ENCODE peak calls at places on chromosomes 3 and 15, in six cellular contexts. One of them, this sample, is unnamed. For H3K4me1, the result is how much of the 10 kb centered on the place peaks cover.

GRCh38 chr15:78317145-78317836 is 17.9 kb upstream of the SKIC8 start:
- DNase-seq in breast epithelium: no peak
- DNase-seq in CD4-positive, CD25-positive, alpha-beta regulatory T cell: no peak
- DNase-seq in left ventricle myocardium inferior: no peak
- DNase-seq in psoas muscle: no peak
- DNase-seq in stomach: peak
- DNase-seq in this sample: no peak

GRCh38 chr3:136929984-136930671 is 27.7 kb upstream of the IL20RB start:
- DNase-seq in left ventricle myocardium inferior: peak
- DNase-seq in CD4-positive, CD25-positive, alpha-beta regulatory T cell: no peak
- DNase-seq in psoas muscle: peak
- DNase-seq in stomach: no peak
- DNase-seq in breast epithelium: no peak
- DNase-seq in this sample: peak

GRCh38 chr3:14452676-14453367 is 50.4 kb downstream of the SLC6A6 start:
- DNase-seq in psoas muscle: peak
- DNase-seq in stomach: peak
- DNase-seq in left ventricle myocardium inferior: peak
- DNase-seq in breast epithelium: peak
- DNase-seq in CD4-positive, CD25-positive, alpha-beta regulatory T cell: no peak
- DNase-seq in this sample: peak

GRCh38 chr15:94965593-94965992 is 734.2 kb downstream of the MCTP2 start:
- DNase-seq in psoas muscle: no peak
- DNase-seq in CD4-positive, CD25-positive, alpha-beta regulatory T cell: no peak
- DNase-seq in left ventricle myocardium inferior: no peak
- DNase-seq in stomach: no peak
- DNase-seq in breast epithelium: no peak
- DNase-seq in this sample: no peak

GRCh38 chr3:88132894-88133293 is 16.9 kb upstream of the C3orf38 start:
- DNase-seq in stomach: no peak
- DNase-seq in CD4-positive, CD25-positive, alpha-beta regulatory T cell: no peak
- DNase-seq in left ventricle myocardium inferior: no peak
- DNase-seq in breast epithelium: no peak
- DNase-seq in psoas muscle: no peak
- DNase-seq in this sample: no peak

GRCh38 chr3:155282416-155283091 is 10.9 kb downstream of the STRIT1 start:
- DNase-seq in CD4-positive, CD25-positive, alpha-beta regulatory T cell: no peak
- DNase-seq in stomach: no peak
- DNase-seq in breast epithelium: no peak
- DNase-seq in psoas muscle: no peak
- DNase-seq in left ventricle myocardium inferior: no peak
- DNase-seq in this sample: no peak

GRCh38 chr3:157542711-157543485 is 39.7 kb upstream of the VEPH1 start:
- DNase-seq in CD4-positive, CD25-positive, alpha-beta regulatory T cell: no peak
- DNase-seq in stomach: peak
- DNase-seq in left ventricle myocardium inferior: peak
- DNase-seq in psoas muscle: peak
- DNase-seq in breast epithelium: peak
- DNase-seq in this sample: peak

GRCh38 chr3:2303567-2303966 is 204.9 kb downstream of the CNTN4 start:
- DNase-seq in psoas muscle: no peak
- DNase-seq in left ventricle myocardium inferior: no peak
- DNase-seq in stomach: no peak
- DNase-seq in CD4-positive, CD25-positive, alpha-beta regulatory T cell: no peak
- DNase-seq in breast epithelium: no peak
- DNase-seq in this sample: no peak

GRCh38 chr3:114128826-114129225 is 50.0 kb downstream of the DRD3 start:
- DNase-seq in CD4-positive, CD25-positive, alpha-beta regulatory T cell: no peak
- DNase-seq in breast epithelium: no peak
- DNase-seq in left ventricle myocardium inferior: no peak
- DNase-seq in psoas muscle: no peak
- DNase-seq in stomach: no peak
- DNase-seq in this sample: no peak

GRCh38 chr15:38648116-38648843 is 83.7 kb upstream of the RASGRP1 start:
- DNase-seq in breast epithelium: no peak
- DNase-seq in CD4-positive, CD25-positive, alpha-beta regulatory T cell: no peak
- DNase-seq in psoas muscle: no peak
- DNase-seq in left ventricle myocardium inferior: no peak
- DNase-seq in stomach: no peak
- DNase-seq in this sample: no peak

GRCh38 chr15:66647358-66647757 is 54.7 kb upstream of the SMAD6 start:
- DNase-seq in stomach: peak
- DNase-seq in psoas muscle: no peak
- DNase-seq in CD4-positive, CD25-positive, alpha-beta regulatory T cell: no peak
- DNase-seq in left ventricle myocardium inferior: peak
- DNase-seq in breast epithelium: peak
- DNase-seq in this sample: peak

GRCh38 chr3:6508410-6508759 is 352.5 kb upstream of the GRM7 start:
- DNase-seq in psoas muscle: no peak
- DNase-seq in breast epithelium: no peak
- DNase-seq in CD4-positive, CD25-positive, alpha-beta regulatory T cell: no peak
- DNase-seq in left ventricle myocardium inferior: no peak
- DNase-seq in stomach: no peak
- DNase-seq in this sample: no peak

GRCh38 chr3:195081242-195081963 is 189.6 kb downstream of the XXYLT1 start:
- DNase-seq in psoas muscle: peak
- DNase-seq in CD4-positive, CD25-positive, alpha-beta regulatory T cell: no peak
- DNase-seq in left ventricle myocardium inferior: peak
- DNase-seq in stomach: peak
- DNase-seq in breast epithelium: no peak
- DNase-seq in this sample: no peak

GRCh38 chr3:161295325-161295724 is 74.2 kb downstream of the NMD3 start:
- DNase-seq in psoas muscle: no peak
- DNase-seq in breast epithelium: no peak
- DNase-seq in CD4-positive, CD25-positive, alpha-beta regulatory T cell: no peak
- DNase-seq in left ventricle myocardium inferior: no peak
- DNase-seq in stomach: no peak
- DNase-seq in this sample: no peak

GRCh38 chr3:134473868-134474546 is 11.8 kb downstream of the ANAPC13 start:
- DNase-seq in CD4-positive, CD25-positive, alpha-beta regulatory T cell: peak
- DNase-seq in stomach: peak
- DNase-seq in left ventricle myocardium inferior: no peak
- DNase-seq in psoas muscle: peak
- DNase-seq in breast epithelium: peak
- DNase-seq in this sample: peak

GRCh38 chr3:155032918-155033317 is 47.2 kb upstream of the MME start:
- DNase-seq in psoas muscle: no peak
- DNase-seq in CD4-positive, CD25-positive, alpha-beta regulatory T cell: no peak
- DNase-seq in stomach: no peak
- DNase-seq in left ventricle myocardium inferior: no peak
- DNase-seq in breast epithelium: no peak
- DNase-seq in this sample: no peak

GRCh38 chr3:134652409-134652831 is 1.6 kb upstream of the KY start:
- DNase-seq in left ventricle myocardium inferior: no peak
- DNase-seq in stomach: peak
- DNase-seq in psoas muscle: no peak
- DNase-seq in CD4-positive, CD25-positive, alpha-beta regulatory T cell: no peak
- DNase-seq in breast epithelium: no peak
- DNase-seq in this sample: no peak

GRCh38 chr3:195162033-195162669 is 108.8 kb downstream of the XXYLT1 start:
- DNase-seq in breast epithelium: no peak
- DNase-seq in CD4-positive, CD25-positive, alpha-beta regulatory T cell: no peak
- DNase-seq in stomach: no peak
- DNase-seq in left ventricle myocardium inferior: no peak
- DNase-seq in psoas muscle: no peak
- DNase-seq in this sample: peak

GRCh38 chr3:140023616-140024530 is 88.9 kb downstream of the CLSTN2 start:
- DNase-seq in left ventricle myocardium inferior: peak
- DNase-seq in breast epithelium: no peak
- DNase-seq in psoas muscle: peak
- DNase-seq in CD4-positive, CD25-positive, alpha-beta regulatory T cell: no peak
- DNase-seq in stomach: peak
- DNase-seq in this sample: peak

GRCh38 chr3:153731036-153731435 is 390.2 kb upstream of the ARHGEF26 start:
- DNase-seq in left ventricle myocardium inferior: no peak
- DNase-seq in psoas muscle: no peak
- DNase-seq in stomach: no peak
- DNase-seq in breast epithelium: no peak
- DNase-seq in CD4-positive, CD25-positive, alpha-beta regulatory T cell: no peak
- DNase-seq in this sample: no peak

GRCh38 chr3:180619723-180620122 is 17.8 kb downstream of the TTC14 start:
- DNase-seq in psoas muscle: no peak
- DNase-seq in breast epithelium: no peak
- DNase-seq in CD4-positive, CD25-positive, alpha-beta regulatory T cell: no peak
- DNase-seq in left ventricle myocardium inferior: no peak
- DNase-seq in stomach: no peak
- DNase-seq in this sample: no peak

GRCh38 chr3:10006048-10006761 is 19.6 kb upstream of the EMC3 start:
- DNase-seq in breast epithelium: no peak
- DNase-seq in psoas muscle: no peak
- DNase-seq in left ventricle myocardium inferior: no peak
- DNase-seq in stomach: no peak
- DNase-seq in CD4-positive, CD25-positive, alpha-beta regulatory T cell: no peak
- DNase-seq in this sample: no peak

GRCh38 chr15:50180091-50180490 is 1.9 kb upstream of the SLC27A2 start:
- DNase-seq in CD4-positive, CD25-positive, alpha-beta regulatory T cell: no peak
- DNase-seq in left ventricle myocardium inferior: no peak
- DNase-seq in stomach: no peak
- DNase-seq in breast epithelium: no peak
- DNase-seq in psoas muscle: no peak
- DNase-seq in this sample: no peak

GRCh38 chr15:58486564-58486963 is 54.8 kb downstream of the LIPC start:
- DNase-seq in left ventricle myocardium inferior: no peak
- DNase-seq in CD4-positive, CD25-positive, alpha-beta regulatory T cell: no peak
- DNase-seq in psoas muscle: no peak
- DNase-seq in breast epithelium: no peak
- DNase-seq in stomach: no peak
- DNase-seq in this sample: no peak

GRCh38 chr3:25900171-25900570 is 110.3 kb downstream of the OXSM start:
- DNase-seq in stomach: no peak
- DNase-seq in left ventricle myocardium inferior: no peak
- DNase-seq in CD4-positive, CD25-positive, alpha-beta regulatory T cell: no peak
- DNase-seq in breast epithelium: no peak
- DNase-seq in psoas muscle: no peak
- DNase-seq in this sample: no peak

DNA sequence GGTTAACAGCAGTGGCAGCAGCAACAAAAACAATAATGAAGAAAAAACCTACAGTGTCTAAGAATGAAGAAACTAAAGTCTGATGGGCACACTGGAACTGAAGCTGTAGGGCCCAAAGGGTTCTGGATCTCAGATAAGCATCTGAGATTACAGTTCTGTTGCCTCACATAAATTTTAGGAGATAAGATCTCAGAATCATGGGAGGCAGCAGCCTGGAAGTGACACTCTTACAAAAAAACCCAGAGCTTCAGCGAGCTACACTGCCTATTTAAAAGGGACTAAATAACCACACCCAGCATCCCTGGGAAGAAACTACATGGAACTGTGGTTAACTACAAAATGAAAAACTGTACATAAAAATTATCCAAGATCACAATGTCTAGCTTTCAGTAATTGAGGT is 61.2 kb downstream of the PLD1 start:
- DNase-seq in breast epithelium: no peak
- DNase-seq in stomach: no peak
- DNase-seq in left ventricle myocardium inferior: no peak
- DNase-seq in psoas muscle: no peak
- DNase-seq in CD4-positive, CD25-positive, alpha-beta regulatory T cell: no peak
- DNase-seq in this sample: no peak
- H3K4me1 ChIP-seq in breast epithelium: under half
- H3K4me1 ChIP-seq in stomach: under half
- H3K4me1 ChIP-seq in left ventricle myocardium inferior: half or more
- H3K4me1 ChIP-seq in psoas muscle: under half
- H3K4me1 ChIP-seq in CD4-positive, CD25-positive, alpha-beta regulatory T cell: under half
- H3K4me1 ChIP-seq in this sample: under half

GRCh38 chr15:54789377-54789776 is 407.4 kb downstream of the RSL24D1 start:
- DNase-seq in stomach: no peak
- DNase-seq in CD4-positive, CD25-positive, alpha-beta regulatory T cell: no peak
- DNase-seq in breast epithelium: no peak
- DNase-seq in psoas muscle: no peak
- DNase-seq in left ventricle myocardium inferior: no peak
- DNase-seq in this sample: no peak
- H3K4me1 ChIP-seq in stomach: under half
- H3K4me1 ChIP-seq in CD4-positive, CD25-positive, alpha-beta regulatory T cell: under half
- H3K4me1 ChIP-seq in breast epithelium: under half
- H3K4me1 ChIP-seq in psoas muscle: under half
- H3K4me1 ChIP-seq in left ventricle myocardium inferior: under half
- H3K4me1 ChIP-seq in this sample: under half

GRCh38 chr15:41970456-41970855 is 1.9 kb downstream of the EHD4 start:
- DNase-seq in stomach: peak
- DNase-seq in psoas muscle: no peak
- DNase-seq in left ventricle myocardium inferior: no peak
- DNase-seq in CD4-positive, CD25-positive, alpha-beta regulatory T cell: no peak
- DNase-seq in breast epithelium: no peak
- DNase-seq in this sample: no peak
- H3K4me1 ChIP-seq in stomach: half or more
- H3K4me1 ChIP-seq in psoas muscle: under half
- H3K4me1 ChIP-seq in left ventricle myocardium inferior: half or more
- H3K4me1 ChIP-seq in CD4-positive, CD25-positive, alpha-beta regulatory T cell: under half
- H3K4me1 ChIP-seq in breast epithelium: under half
- H3K4me1 ChIP-seq in this sample: under half

DNA sequence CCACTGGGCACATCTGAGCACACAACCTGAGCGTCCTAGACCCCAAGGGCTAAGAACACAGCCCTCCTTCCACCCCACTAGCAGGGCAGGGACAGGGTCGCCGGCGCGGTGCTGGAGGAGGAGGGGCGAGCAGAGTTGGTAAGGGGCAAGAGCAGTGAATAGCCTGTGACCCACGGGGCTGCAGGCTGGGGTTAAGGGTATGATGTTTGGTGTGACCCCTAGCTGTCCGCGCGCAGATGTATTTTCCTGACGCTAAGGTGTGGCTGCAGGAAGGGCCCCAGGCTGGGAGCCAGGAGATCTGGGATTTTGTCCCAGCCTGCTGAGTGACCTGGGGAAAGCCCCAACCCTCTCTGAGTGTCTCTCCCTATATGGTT is 1.3 kb upstream of the C15orf39 start:
- DNase-seq in stomach: no peak
- DNase-seq in breast epithelium: no peak
- DNase-seq in left ventricle myocardium inferior: no peak
- DNase-seq in psoas muscle: no peak
- DNase-seq in CD4-positive, CD25-positive, alpha-beta regulatory T cell: no peak
- DNase-seq in this sample: no peak
- H3K4me1 ChIP-seq in stomach: half or more
- H3K4me1 ChIP-seq in breast epithelium: under half
- H3K4me1 ChIP-seq in left ventricle myocardium inferior: half or more
- H3K4me1 ChIP-seq in psoas muscle: under half
- H3K4me1 ChIP-seq in CD4-positive, CD25-positive, alpha-beta regulatory T cell: under half
- H3K4me1 ChIP-seq in this sample: under half

DNA sequence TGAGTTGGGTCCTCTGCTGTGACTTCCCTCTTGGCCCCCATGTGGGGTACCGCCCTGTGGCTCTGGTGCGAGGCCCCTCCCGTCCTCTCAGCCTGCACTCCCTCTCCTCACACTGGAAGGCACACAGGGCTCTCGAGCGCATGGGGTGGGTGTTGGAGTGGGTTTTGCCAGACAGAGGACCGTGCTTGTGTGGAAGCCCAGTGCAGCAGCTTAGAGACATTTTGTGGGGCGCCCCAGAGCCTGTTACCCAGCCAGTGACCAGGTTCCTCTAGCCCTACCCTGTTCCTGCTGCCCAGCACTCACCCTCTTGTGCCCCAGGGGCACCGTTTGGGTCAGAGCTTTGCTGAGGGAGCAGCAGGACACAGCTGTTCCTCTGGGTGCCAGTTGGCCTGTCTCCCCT is 9.9 kb downstream of the PLXNA1 start:
- DNase-seq in psoas muscle: no peak
- DNase-seq in CD4-positive, CD25-positive, alpha-beta regulatory T cell: no peak
- DNase-seq in left ventricle myocardium inferior: no peak
- DNase-seq in breast epithelium: no peak
- DNase-seq in stomach: no peak
- DNase-seq in this sample: no peak
- H3K4me1 ChIP-seq in psoas muscle: under half
- H3K4me1 ChIP-seq in CD4-positive, CD25-positive, alpha-beta regulatory T cell: under half
- H3K4me1 ChIP-seq in left ventricle myocardium inferior: half or more
- H3K4me1 ChIP-seq in breast epithelium: under half
- H3K4me1 ChIP-seq in stomach: under half
- H3K4me1 ChIP-seq in this sample: under half

This sample was measured in ovary.